ENCODE peak calls at places on chromosomes 12 and 14, in nine cellular contexts. One of them, this sample, is unnamed.

GRCh38 chr14:92578511-92578910 is 64.9 kb downstream of the RIN3 start:
- DNase-seq in NB4: no peak
- DNase-seq in IMR-90: peak
- DNase-seq in tibial nerve: no peak
- DNase-seq in K562: no peak
- DNase-seq in esophagus muscularis mucosa: no peak
- DNase-seq in adrenal gland: no peak
- DNase-seq in body of pancreas: no peak
- DNase-seq in ovary: no peak
- DNase-seq in this sample: peak

GRCh38 chr12:53414756-53415417 is 8.8 kb upstream of the AMHR2 start:
- DNase-seq in ovary: no peak
- DNase-seq in esophagus muscularis mucosa: no peak
- DNase-seq in IMR-90: no peak
- DNase-seq in body of pancreas: no peak
- DNase-seq in NB4: no peak
- DNase-seq in K562: peak
- DNase-seq in tibial nerve: no peak
- DNase-seq in adrenal gland: peak
- DNase-seq in this sample: no peak

GRCh38 chr14:60327447-60328331 is 78.7 kb downstream of the PPM1A start:
- DNase-seq in IMR-90: peak
- DNase-seq in K562: no peak
- DNase-seq in tibial nerve: no peak
- DNase-seq in NB4: peak
- DNase-seq in adrenal gland: no peak
- DNase-seq in body of pancreas: peak
- DNase-seq in esophagus muscularis mucosa: no peak
- DNase-seq in ovary: no peak
- DNase-seq in this sample: no peak

GRCh38 chr12:30420561-30420960 is 275.1 kb downstream of the IPO8 start:
- DNase-seq in adrenal gland: no peak
- DNase-seq in tibial nerve: no peak
- DNase-seq in IMR-90: peak
- DNase-seq in NB4: no peak
- DNase-seq in esophagus muscularis mucosa: no peak
- DNase-seq in ovary: no peak
- DNase-seq in K562: no peak
- DNase-seq in body of pancreas: no peak
- DNase-seq in this sample: no peak

GRCh38 chr12:87953257-87953860 is 75.8 kb downstream of the C12orf50 start:
- DNase-seq in NB4: peak
- DNase-seq in ovary: no peak
- DNase-seq in IMR-90: peak
- DNase-seq in tibial nerve: peak
- DNase-seq in adrenal gland: no peak
- DNase-seq in esophagus muscularis mucosa: no peak
- DNase-seq in body of pancreas: no peak
- DNase-seq in K562: peak
- DNase-seq in this sample: peak

GRCh38 chr12:98997-99396 is 32.4 kb downstream of the IQSEC3 start:
- DNase-seq in body of pancreas: no peak
- DNase-seq in adrenal gland: no peak
- DNase-seq in ovary: no peak
- DNase-seq in esophagus muscularis mucosa: no peak
- DNase-seq in K562: peak
- DNase-seq in NB4: no peak
- DNase-seq in IMR-90: no peak
- DNase-seq in tibial nerve: no peak
- DNase-seq in this sample: no peak

GRCh38 chr14:92495041-92495440 is 18.5 kb upstream of the RIN3 start:
- DNase-seq in NB4: peak
- DNase-seq in IMR-90: peak
- DNase-seq in K562: no peak
- DNase-seq in body of pancreas: no peak
- DNase-seq in esophagus muscularis mucosa: no peak
- DNase-seq in tibial nerve: no peak
- DNase-seq in ovary: no peak
- DNase-seq in adrenal gland: no peak
- DNase-seq in this sample: no peak

GRCh38 chr14:105386581-105387529 is 11.5 kb upstream of the TEX22 start:
- DNase-seq in ovary: no peak
- DNase-seq in tibial nerve: no peak
- DNase-seq in K562: no peak
- DNase-seq in esophagus muscularis mucosa: no peak
- DNase-seq in body of pancreas: no peak
- DNase-seq in adrenal gland: no peak
- DNase-seq in IMR-90: no peak
- DNase-seq in NB4: no peak
- DNase-seq in this sample: no peak

GRCh38 chr14:24310666-24311604 is at the start of gene LTB4R:
- DNase-seq in NB4: peak
- DNase-seq in ovary: peak
- DNase-seq in K562: no peak
- DNase-seq in IMR-90: peak
- DNase-seq in esophagus muscularis mucosa: no peak
- DNase-seq in tibial nerve: no peak
- DNase-seq in body of pancreas: peak
- DNase-seq in adrenal gland: peak
- DNase-seq in this sample: no peak
- TF ChIP-seq POLR2A in NB4: peak
- TF ChIP-seq POLR2A in ovary: peak
- TF ChIP-seq POLR2A in K562: no peak
- TF ChIP-seq POLR2A in IMR-90: no peak
- TF ChIP-seq POLR2A in esophagus muscularis mucosa: no peak
- TF ChIP-seq POLR2A in tibial nerve: peak
- TF ChIP-seq POLR2A in body of pancreas: peak
- TF ChIP-seq POLR2A in adrenal gland: peak
- TF ChIP-seq POLR2A in this sample: no peak

GRCh38 chr14:69713976-69714716 is 52.8 kb upstream of the SRSF5 start:
- DNase-seq in tibial nerve: no peak
- DNase-seq in adrenal gland: no peak
- DNase-seq in esophagus muscularis mucosa: no peak
- DNase-seq in ovary: no peak
- DNase-seq in K562: no peak
- DNase-seq in body of pancreas: no peak
- DNase-seq in IMR-90: no peak
- DNase-seq in NB4: no peak
- DNase-seq in this sample: no peak

GRCh38 chr14:69712637-69713088 is 54.3 kb upstream of the SRSF5 start:
- DNase-seq in adrenal gland: peak
- DNase-seq in tibial nerve: peak
- DNase-seq in K562: no peak
- DNase-seq in IMR-90: no peak
- DNase-seq in esophagus muscularis mucosa: no peak
- DNase-seq in NB4: peak
- DNase-seq in ovary: peak
- DNase-seq in body of pancreas: peak
- DNase-seq in this sample: no peak

GRCh38 chr14:69711471-69712216 is 55.3 kb upstream of the SRSF5 start:
- DNase-seq in tibial nerve: no peak
- DNase-seq in ovary: no peak
- DNase-seq in IMR-90: no peak
- DNase-seq in body of pancreas: peak
- DNase-seq in K562: no peak
- DNase-seq in NB4: no peak
- DNase-seq in adrenal gland: peak
- DNase-seq in esophagus muscularis mucosa: no peak
- DNase-seq in this sample: no peak

GRCh38 chr14:69712217-69712565 is 54.8 kb upstream of the SRSF5 start:
- DNase-seq in esophagus muscularis mucosa: no peak
- DNase-seq in IMR-90: no peak
- DNase-seq in ovary: no peak
- DNase-seq in body of pancreas: no peak
- DNase-seq in adrenal gland: no peak
- DNase-seq in K562: no peak
- DNase-seq in tibial nerve: no peak
- DNase-seq in NB4: no peak
- DNase-seq in this sample: no peak

DNA sequence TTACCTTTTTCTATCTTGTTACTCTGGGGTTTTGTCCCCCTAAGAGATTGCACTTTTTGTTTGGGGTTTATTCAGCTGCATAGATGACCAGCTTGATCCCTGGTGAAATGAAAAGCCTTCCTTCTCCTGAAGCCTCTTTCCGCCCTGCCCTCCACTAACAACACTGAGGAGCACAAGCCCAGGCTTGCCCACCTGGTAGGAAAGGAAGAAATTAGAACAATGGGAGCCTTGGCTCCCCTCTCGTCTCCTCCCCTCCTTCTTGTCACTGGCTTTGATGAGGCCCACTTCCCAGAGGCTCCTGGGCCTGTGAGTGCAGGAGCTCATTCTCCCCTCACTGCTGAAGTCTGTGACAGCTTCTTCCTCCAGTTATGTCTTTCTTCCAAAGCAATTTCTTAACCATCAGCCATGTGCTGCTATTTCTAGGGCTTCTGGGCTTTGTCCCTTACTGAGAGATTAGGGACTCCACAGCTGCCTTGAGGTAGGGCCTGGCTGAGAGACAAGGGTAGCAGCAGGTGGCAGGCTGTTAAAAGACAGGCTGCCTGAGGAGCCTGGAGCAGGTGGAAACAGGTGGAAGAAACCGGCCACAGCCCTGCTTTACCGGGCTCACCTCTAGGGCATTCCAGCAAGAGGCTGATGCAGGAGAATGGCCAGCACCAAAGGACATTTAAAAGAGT is 53.7 kb upstream of the SRSF5 start:
- DNase-seq in IMR-90: no peak
- DNase-seq in NB4: no peak
- DNase-seq in K562: no peak
- DNase-seq in esophagus muscularis mucosa: no peak
- DNase-seq in ovary: no peak
- DNase-seq in body of pancreas: peak
- DNase-seq in adrenal gland: no peak
- DNase-seq in tibial nerve: no peak
- DNase-seq in this sample: no peak
- TF ChIP-seq POLR2A in IMR-90: no peak
- TF ChIP-seq POLR2A in NB4: no peak
- TF ChIP-seq POLR2A in K562: no peak
- TF ChIP-seq POLR2A in esophagus muscularis mucosa: no peak
- TF ChIP-seq POLR2A in ovary: no peak
- TF ChIP-seq POLR2A in body of pancreas: no peak
- TF ChIP-seq POLR2A in adrenal gland: no peak
- TF ChIP-seq POLR2A in tibial nerve: no peak
- TF ChIP-seq POLR2A in this sample: no peak

DNA sequence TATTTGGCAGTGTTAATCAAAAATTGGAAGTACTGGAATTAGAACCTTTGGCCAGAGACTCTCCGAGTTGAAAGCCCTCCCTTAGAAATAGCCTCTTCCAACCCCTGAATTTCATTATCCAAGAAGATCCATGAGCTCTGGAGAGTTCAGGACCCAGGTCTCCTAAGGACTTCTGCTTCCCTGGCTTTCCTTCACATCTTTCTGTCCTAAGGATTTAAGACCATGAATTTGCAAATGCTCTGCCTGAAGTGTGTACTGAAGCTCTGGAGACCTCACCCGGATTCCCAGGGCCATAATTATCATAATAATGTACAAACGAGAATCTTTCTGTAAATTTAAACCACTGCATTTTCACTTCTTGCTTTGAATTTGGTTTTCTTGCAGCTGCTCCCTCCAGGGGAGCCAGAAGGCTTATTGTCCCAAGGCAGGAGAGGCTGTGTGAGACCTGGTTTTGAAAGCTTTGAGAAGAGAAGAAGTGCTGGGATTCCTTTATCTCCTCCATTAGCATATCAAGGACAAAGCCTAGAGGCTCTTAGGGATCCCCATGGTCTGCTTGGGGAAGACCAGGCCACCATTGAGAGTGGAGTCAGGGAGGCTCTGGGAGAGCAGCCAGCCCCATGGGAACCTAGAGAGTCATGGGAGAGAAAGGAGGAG is 41.1 kb downstream of the GLRX5 start:
- DNase-seq in ovary: no peak
- DNase-seq in body of pancreas: no peak
- DNase-seq in esophagus muscularis mucosa: no peak
- DNase-seq in adrenal gland: no peak
- DNase-seq in NB4: no peak
- DNase-seq in IMR-90: no peak
- DNase-seq in tibial nerve: no peak
- DNase-seq in K562: no peak
- DNase-seq in this sample: no peak
- TF ChIP-seq POLR2A in ovary: no peak
- TF ChIP-seq POLR2A in body of pancreas: no peak
- TF ChIP-seq POLR2A in esophagus muscularis mucosa: no peak
- TF ChIP-seq POLR2A in adrenal gland: no peak
- TF ChIP-seq POLR2A in NB4: no peak
- TF ChIP-seq POLR2A in IMR-90: no peak
- TF ChIP-seq POLR2A in tibial nerve: no peak
- TF ChIP-seq POLR2A in K562: no peak
- TF ChIP-seq POLR2A in this sample: no peak

GRCh38 chr12:66168410-66168809 is 1.4 kb downstream of the TMBIM4 start:
- DNase-seq in tibial nerve: no peak
- DNase-seq in NB4: peak
- DNase-seq in esophagus muscularis mucosa: no peak
- DNase-seq in ovary: no peak
- DNase-seq in adrenal gland: no peak
- DNase-seq in body of pancreas: no peak
- DNase-seq in IMR-90: no peak
- DNase-seq in K562: peak
- DNase-seq in this sample: no peak

GRCh38 chr12:66165141-66165540 is 4.7 kb downstream of the TMBIM4 start:
- DNase-seq in IMR-90: no peak
- DNase-seq in adrenal gland: no peak
- DNase-seq in esophagus muscularis mucosa: no peak
- DNase-seq in body of pancreas: no peak
- DNase-seq in tibial nerve: no peak
- DNase-seq in K562: no peak
- DNase-seq in NB4: no peak
- DNase-seq in ovary: no peak
- DNase-seq in this sample: no peak

GRCh38 chr12:66170606-66171005 is 810 bp upstream of the TMBIM4 start:
- DNase-seq in esophagus muscularis mucosa: no peak
- DNase-seq in tibial nerve: no peak
- DNase-seq in K562: no peak
- DNase-seq in body of pancreas: no peak
- DNase-seq in adrenal gland: no peak
- DNase-seq in ovary: no peak
- DNase-seq in NB4: no peak
- DNase-seq in IMR-90: no peak
- DNase-seq in this sample: no peak

GRCh38 chr12:66166561-66166960 is 3.2 kb downstream of the TMBIM4 start:
- DNase-seq in body of pancreas: no peak
- DNase-seq in NB4: no peak
- DNase-seq in esophagus muscularis mucosa: no peak
- DNase-seq in tibial nerve: no peak
- DNase-seq in ovary: no peak
- DNase-seq in K562: no peak
- DNase-seq in IMR-90: no peak
- DNase-seq in adrenal gland: no peak
- DNase-seq in this sample: no peak

DNA sequence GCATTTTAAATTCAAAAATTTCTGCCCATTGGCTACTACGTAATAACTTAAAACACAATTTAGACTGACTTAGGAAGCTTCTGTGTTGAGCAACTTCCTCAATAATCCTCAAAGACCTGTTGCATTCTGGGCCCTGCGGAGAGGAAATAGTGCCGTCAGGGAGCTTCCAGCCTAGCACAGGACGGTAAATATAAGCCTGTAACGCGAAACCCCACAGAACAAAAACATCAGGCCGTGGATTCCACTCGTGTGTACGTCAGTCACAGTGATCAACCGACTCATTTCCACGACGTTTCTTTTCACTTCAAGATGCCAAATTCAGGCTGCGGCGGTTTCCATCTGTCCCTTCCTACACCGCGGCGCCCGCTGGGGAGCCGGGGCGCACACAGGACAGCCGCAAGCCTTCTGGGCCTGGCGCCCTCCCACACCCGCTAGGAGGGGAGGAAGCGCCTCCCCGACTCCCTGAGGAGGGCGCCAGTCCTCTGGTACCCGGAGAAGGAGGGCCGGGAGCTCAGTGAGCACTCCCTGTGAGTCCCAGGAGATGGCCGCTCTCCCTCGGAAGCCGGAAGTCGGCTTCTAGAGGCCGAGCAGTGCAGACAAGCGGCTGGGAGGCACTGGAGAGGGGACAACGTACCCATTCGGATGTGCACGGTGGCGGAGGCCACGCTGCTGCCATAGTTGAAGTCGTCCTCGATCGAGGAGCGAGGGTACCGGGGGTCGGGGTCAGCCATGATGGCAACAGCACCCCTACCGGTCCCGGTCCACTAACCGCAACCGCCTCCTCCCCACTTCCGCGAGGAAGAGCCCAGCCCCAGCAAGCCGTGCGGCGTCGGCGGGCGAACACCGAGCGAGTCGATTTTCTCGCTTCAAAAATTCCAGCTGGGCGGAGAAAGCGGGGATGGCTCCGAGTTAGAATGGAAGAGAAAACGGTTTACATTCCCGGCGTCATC is at the start of gene TMBIM4:
- DNase-seq in adrenal gland: peak
- DNase-seq in body of pancreas: peak
- DNase-seq in K562: peak
- DNase-seq in IMR-90: peak
- DNase-seq in tibial nerve: peak
- DNase-seq in ovary: peak
- DNase-seq in NB4: peak
- DNase-seq in esophagus muscularis mucosa: peak
- DNase-seq in this sample: peak
- TF ChIP-seq POLR2A in adrenal gland: peak
- TF ChIP-seq POLR2A in body of pancreas: peak
- TF ChIP-seq POLR2A in K562: peak
- TF ChIP-seq POLR2A in IMR-90: peak
- TF ChIP-seq POLR2A in tibial nerve: peak
- TF ChIP-seq POLR2A in ovary: peak
- TF ChIP-seq POLR2A in NB4: peak
- TF ChIP-seq POLR2A in esophagus muscularis mucosa: peak
- TF ChIP-seq POLR2A in this sample: peak

This sample was measured in H54.